ENCODE peak calls at places on chromosome 13, in eight cellular contexts. D, G, C, W, Z, Y, P and R are unnamed samples.

GRCh38 chr13:94558721-94559120 is 37.2 kb downstream of the TGDS start:
- DNase-seq in Y (peak), G (no peak), Z (no peak), C (no peak), P (peak), W (no peak), D (no peak), R (no peak)

GRCh38 chr13:35500071-35500595 is 23.6 kb upstream of the MAB21L1 start:
- DNase-seq in D (no peak), C (no peak), G (no peak), P (no peak), Y (no peak), W (no peak), Z (no peak), R (no peak)

GRCh38 chr13:99756281-99756680 is 215.3 kb downstream of the ZIC5 start:
- DNase-seq in P (no peak), C (no peak), G (no peak), Z (no peak), W (no peak), D (no peak), Y (no peak), R (no peak)

GRCh38 chr13:66367356-66367755 is 862.8 kb downstream of the PCDH9 start:
- DNase-seq in P (no peak), Z (peak), W (no peak), G (no peak), D (no peak), C (no peak), Y (no peak), R (no peak)

GRCh38 chr13:32837973-32838940 is 178.0 kb upstream of the KL start:
- DNase-seq in D (no peak), Y (no peak), C (no peak), Z (no peak), W (no peak), G (no peak), P (no peak), R (no peak)

GRCh38 chr13:105774739-105775460 is 760.6 kb downstream of the EFNB2 start:
- DNase-seq in D (peak), P (peak), Y (no peak), W (no peak), Z (peak), G (no peak), C (no peak), R (no peak)

GRCh38 chr13:111629016-111629415 is 308.6 kb downstream of the TEX29 start:
- DNase-seq in Z (no peak), G (no peak), P (no peak), Y (no peak), W (no peak), C (no peak), D (no peak), R (no peak)

GRCh38 chr13:65756071-65756671 is 1474.0 kb downstream of the PCDH9 start:
- DNase-seq in P (no peak), Y (no peak), Z (no peak), W (no peak), D (no peak), C (no peak), G (no peak), R (no peak)

GRCh38 chr13:104683789-104684188 is 1617.6 kb upstream of the SLC10A2 start:
- DNase-seq in Y (no peak), G (no peak), Z (no peak), P (no peak), D (no peak), C (no peak), W (no peak), R (no peak)

GRCh38 chr13:49922301-49922700 is 13.8 kb downstream of the SPRYD7 start:
- DNase-seq in Y (no peak), W (no peak), C (no peak), D (no peak), Z (no peak), P (no peak), G (no peak), R (no peak)

GRCh38 chr13:27133889-27134288 is 37.7 kb downstream of the USP12 start:
- DNase-seq in Z (no peak), P (no peak), W (no peak), C (no peak), Y (no peak), G (no peak), D (no peak), R (no peak)

GRCh38 chr13:110317496-110318195 is 10.6 kb downstream of the COL4A2 start:
- DNase-seq in Z (no peak), P (no peak), G (no peak), W (no peak), C (no peak), Y (no peak), D (no peak), R (no peak)

GRCh38 chr13:110319397-110319773 is 12.3 kb downstream of the COL4A2 start:
- DNase-seq in Z (no peak), Y (no peak), C (no peak), W (no peak), P (no peak), G (no peak), D (no peak), R (no peak)

GRCh38 chr13:110316196-110316595 is 9.1 kb downstream of the COL4A2 start:
- DNase-seq in D (no peak), Z (no peak), P (no peak), Y (no peak), G (no peak), W (no peak), C (no peak), R (no peak)

GRCh38 chr13:110318920-110319319 is 11.8 kb downstream of the COL4A2 start:
- DNase-seq in G (no peak), Z (no peak), C (no peak), Y (no peak), W (no peak), D (no peak), P (no peak), R (no peak)

DNA sequence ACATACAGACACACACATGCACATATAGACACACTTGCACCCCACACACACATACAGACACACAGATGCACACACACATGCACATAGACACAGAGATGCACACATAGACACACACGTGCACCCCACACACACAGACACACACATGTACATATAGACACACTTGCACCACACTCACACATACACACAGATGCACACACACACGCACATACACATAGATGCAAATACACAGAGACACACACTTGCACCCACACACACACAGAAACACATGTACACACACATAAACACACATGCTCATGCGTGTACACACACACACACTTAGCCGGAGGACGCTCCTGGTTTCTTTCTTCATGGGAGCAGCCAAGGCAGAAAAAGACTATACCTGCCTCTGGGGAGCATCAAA is 10.0 kb downstream of the COL4A2 start:
- DNase-seq in C (no peak), Z (no peak), Y (no peak), W (no peak), D (no peak), P (no peak), G (no peak), R (no peak)
- TF ChIP-seq POLR2A in C (no peak), Z (no peak), Y (no peak), W (no peak), D (no peak), P (no peak), G (no peak), R (no peak)

GRCh38 chr13:51298812-51299211 is 40.7 kb upstream of the SERPINE3 start:
- DNase-seq in D (no peak), Y (no peak), G (no peak), P (no peak), W (no peak), Z (peak), C (no peak), R (no peak)
- H3K27ac ChIP-seq in D (no peak), Y (no peak), G (no peak), P (no peak), W (no peak), Z (no peak), C (no peak), R (no peak)

GRCh38 chr13:82356667-82357066 is 1525.6 kb downstream of the SLITRK1 start:
- DNase-seq in W (no peak), P (no peak), C (no peak), Z (no peak), G (no peak), Y (no peak), D (no peak), R (no peak)
- TF ChIP-seq CTCF in W (no peak), P (no peak), C (no peak), Z (no peak), G (no peak), Y (no peak), D (no peak), R (no peak)

GRCh38 chr13:40565282-40566148 is 100.9 kb downstream of the FOXO1 start:
- DNase-seq in P (no peak), C (no peak), Z (no peak), D (no peak), G (no peak), Y (no peak), W (no peak), R (no peak)

GRCh38 chr13:40564342-40564997 is 102.0 kb downstream of the FOXO1 start:
- DNase-seq in W (no peak), Y (no peak), C (no peak), D (no peak), Z (no peak), G (no peak), P (no peak), R (no peak)

GRCh38 chr13:40566811-40567210 is 99.6 kb downstream of the FOXO1 start:
- DNase-seq in Z (no peak), D (no peak), W (no peak), Y (no peak), C (no peak), G (no peak), P (no peak), R (no peak)

GRCh38 chr13:40562975-40563349 is 103.5 kb downstream of the FOXO1 start:
- DNase-seq in P (no peak), Y (no peak), D (no peak), W (no peak), G (no peak), C (no peak), Z (no peak), R (no peak)

DNA sequence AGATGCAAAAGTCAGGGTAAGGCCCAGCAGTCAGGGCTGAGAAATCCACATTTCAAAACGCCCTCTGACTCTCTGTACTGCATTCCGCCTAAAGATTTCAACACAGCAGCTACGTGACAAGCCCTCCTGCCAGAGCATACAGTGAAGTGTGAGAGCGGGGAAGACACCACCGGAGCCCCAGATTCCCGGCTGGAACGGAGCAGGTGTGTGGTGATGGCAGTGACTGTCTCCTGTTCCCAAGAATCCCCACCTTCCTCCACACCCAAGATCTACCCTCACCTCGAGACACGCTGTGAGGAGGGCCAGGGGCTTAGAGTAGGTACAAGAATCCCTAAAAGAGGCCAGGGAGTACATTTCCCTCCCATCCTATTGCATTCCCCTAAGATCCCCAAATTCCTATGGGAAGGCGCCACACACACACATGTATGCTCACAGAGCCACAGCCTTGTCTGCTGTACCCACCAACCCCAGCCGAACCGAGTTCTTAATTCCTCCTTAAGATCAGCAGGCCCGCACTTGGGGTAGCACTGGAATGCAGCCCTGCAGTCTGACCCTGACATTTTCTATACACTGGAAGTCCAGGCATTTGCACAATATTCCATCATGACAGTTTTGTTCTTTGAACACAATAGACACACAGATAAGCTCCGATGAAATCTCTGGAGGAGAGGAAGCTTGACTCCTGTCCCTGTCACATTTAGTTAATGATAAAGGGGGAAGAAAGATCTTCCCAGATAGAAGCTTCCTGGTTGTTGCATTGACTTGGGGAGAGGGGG is 102.9 kb downstream of the FOXO1 start:
- DNase-seq in C (no peak), D (no peak), Y (no peak), P (no peak), Z (no peak), W (no peak), G (no peak), R (no peak)
- TF ChIP-seq POLR2A in C (no peak), D (no peak), Y (no peak), P (no peak), Z (no peak), W (no peak), G (no peak), R (no peak)

GRCh38 chr13:44403720-44404063 is 30.1 kb downstream of the SERP2 start:
- DNase-seq in Y (no peak), Z (no peak), C (no peak), P (no peak), W (no peak), D (no peak), G (no peak), R (no peak)
- H3K27ac ChIP-seq in Y (no peak), Z (no peak), C (no peak), P (peak), W (no peak), D (peak), G (peak), R (no peak)

GRCh38 chr13:113927661-113928581 is 46.0 kb downstream of the C13orf46 start:
- DNase-seq in D (no peak), C (peak), Y (peak), G (peak), W (peak), P (no peak), Z (peak), R (no peak)

GRCh38 chr13:113928701-113929627 is 44.9 kb downstream of the C13orf46 start:
- DNase-seq in Z (peak), D (no peak), Y (peak), G (peak), W (peak), C (peak), P (peak), R (no peak)

GRCh38 chr13:113930711-113931637 is 42.9 kb downstream of the C13orf46 start:
- DNase-seq in D (no peak), G (peak), W (peak), C (peak), Z (no peak), Y (peak), P (no peak), R (no peak)

GRCh38 chr13:113932060-113932459 is 41.8 kb downstream of the C13orf46 start:
- DNase-seq in G (peak), Z (no peak), C (peak), Y (no peak), D (no peak), W (peak), P (no peak), R (no peak)

DNA sequence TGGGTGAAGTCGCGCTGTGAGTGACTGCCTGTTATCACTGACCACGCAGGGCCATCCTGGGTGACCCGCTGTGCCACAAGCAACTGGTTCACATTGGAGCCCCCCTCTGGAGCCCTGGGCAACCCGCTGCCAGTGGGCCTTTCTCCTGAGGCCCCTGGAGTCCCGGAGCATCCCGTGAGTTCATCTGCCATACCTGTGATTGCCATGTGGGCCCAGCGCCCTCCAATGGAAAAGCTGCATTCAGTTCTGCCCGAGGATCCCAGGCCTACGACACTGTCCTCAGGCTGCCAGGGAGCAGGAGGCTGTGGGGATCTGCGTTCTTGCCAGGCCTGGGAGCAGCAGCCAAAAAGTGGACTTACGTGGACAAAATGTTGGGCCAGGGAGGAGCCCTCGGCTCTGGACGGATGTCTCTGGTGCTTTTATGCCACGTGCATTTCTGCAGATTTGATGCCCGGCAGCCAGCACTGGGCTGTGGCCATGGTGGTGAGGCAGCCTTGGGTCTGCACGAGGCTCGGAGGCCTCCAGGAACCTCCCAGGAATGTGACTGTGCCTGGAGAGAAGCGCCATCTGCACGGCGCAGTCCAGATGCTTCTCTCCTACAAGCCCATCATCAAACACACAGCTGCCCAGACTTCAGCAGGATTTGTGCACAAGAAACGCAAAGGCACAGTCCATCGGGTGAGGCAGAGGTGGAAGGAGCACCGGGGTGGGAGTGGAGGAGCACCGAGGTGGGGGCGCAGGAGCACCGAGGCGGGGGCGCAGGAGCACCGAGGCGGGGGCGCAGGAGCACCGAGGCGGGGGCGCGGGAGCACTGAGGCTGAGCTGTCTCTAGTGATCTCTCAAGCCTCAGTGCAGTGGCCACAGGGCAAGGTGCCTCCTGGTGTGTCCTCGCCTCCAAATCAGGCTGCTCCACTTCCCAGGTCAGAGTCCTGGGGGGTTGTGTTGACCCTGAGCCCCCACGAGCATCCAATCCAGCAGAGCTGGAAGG is 44.0 kb downstream of the C13orf46 start:
- DNase-seq in W (peak), G (peak), C (no peak), P (no peak), Z (no peak), Y (peak), D (no peak), R (no peak)
- TF ChIP-seq CTCF in W (no peak), G (no peak), C (no peak), P (no peak), Z (no peak), Y (no peak), D (no peak), R (no peak)